ENCODE peak calls at places on chromosomes 5 and 9, in four cellular contexts. Q is tibial nerve, Z is spleen, H is heart left ventricle. B is an unnamed sample.

GRCh38 chr5:112146323-112146848 is 272.7 kb downstream of the EPB41L4A start:
- DNase-seq in Q (no peak), Z (no peak), H (peak; percentile 37), B (no peak)

GRCh38 chr5:35115920-35116319 is 68.2 kb upstream of the AGXT2 start:
- DNase-seq in Q (no peak), Z (no peak), H (no peak), B (no peak)

GRCh38 chr5:136192526-136193395 is at the start of gene SMIM32:
- DNase-seq in Q (no peak), Z (peak; percentile 74), H (no peak), B (peak; percentile 61)

GRCh38 chr5:87877495-87877894 is 391.1 kb downstream of the TMEM161B start:
- DNase-seq in Q (no peak), Z (no peak), H (no peak), B (no peak)

GRCh38 chr9:96818535-96818934 is 35.8 kb downstream of the ZNF782 start:
- DNase-seq in Q (no peak), Z (no peak), H (no peak), B (no peak)

GRCh38 chr5:158976035-158976434 is 123.7 kb downstream of the EBF1 start:
- DNase-seq in Q (no peak), Z (no peak), H (no peak), B (no peak)

GRCh38 chr9:127437497-127438264 is 13.5 kb downstream of the ZNF79 start:
- DNase-seq in Q (no peak), Z (no peak), H (no peak), B (no peak)

GRCh38 chr9:87556821-87557220 is 59.2 kb downstream of the DAPK1 start:
- DNase-seq in Q (no peak), Z (no peak), H (peak; percentile 36), B (no peak)

GRCh38 chr5:55702612-55703345 is 9.3 kb downstream of the SLC38A9 start:
- DNase-seq in Q (no peak), Z (no peak), H (no peak), B (no peak)

GRCh38 chr5:128665747-128666355 is 127.8 kb upstream of the FBN2 start:
- DNase-seq in Q (no peak), Z (no peak), H (no peak), B (no peak)

GRCh38 chr5:61965074-61965473 is 340.9 kb upstream of the KIF2A start:
- DNase-seq in Q (no peak), Z (no peak), H (no peak), B (no peak)

GRCh38 chr5:163261647-163262269 is 175.6 kb upstream of the CCNG1 start:
- DNase-seq in Q (no peak), Z (no peak), H (no peak), B (no peak)

GRCh38 chr5:54758038-54758437 is 227.4 kb downstream of the ESM1 start:
- DNase-seq in Q (no peak), Z (no peak), H (no peak), B (no peak)

GRCh38 chr9:94906713-94907112 is 180.2 kb downstream of the AOPEP start:
- DNase-seq in Q (no peak), Z (no peak), H (no peak), B (no peak)

GRCh38 chr5:27474054-27474323 is 435.6 kb upstream of the CDH9 start:
- DNase-seq in Q (no peak), Z (no peak), H (no peak), B (no peak)

GRCh38 chr9:130042406-130042930 is 521 bp downstream of the FNBP1 start:
- DNase-seq in Q (no peak), Z (peak; percentile 92), H (peak; percentile 43), B (no peak)

GRCh38 chr5:89384391-89384790 is 501.4 kb upstream of the MEF2C start:
- DNase-seq in Q (no peak), Z (no peak), H (no peak), B (no peak)

GRCh38 chr9:136488247-136489214 is 5.7 kb upstream of the SEC16A start:
- DNase-seq in Q (no peak), Z (peak; percentile 94), H (peak; percentile 73), B (peak; percentile 92)

GRCh38 chr9:110555971-110556370 is 23.6 kb downstream of the SVEP1 start:
- DNase-seq in Q (peak; percentile 45), Z (no peak), H (peak; percentile 32), B (no peak)

GRCh38 chr9:133935328-133936040 is 56.6 kb downstream of the VAV2 start:
- DNase-seq in Q (peak; percentile 66), Z (no peak), H (peak; percentile 75), B (no peak)

GRCh38 chr5:33772276-33772990 is 119.4 kb downstream of the ADAMTS12 start:
- DNase-seq in Q (no peak), Z (no peak), H (no peak), B (no peak)

GRCh38 chr5:103667068-103667467 is 104.5 kb upstream of the NUDT12 start:
- DNase-seq in Q (no peak), Z (no peak), H (no peak), B (no peak)

GRCh38 chr5:170656346-170656745 is 127.2 kb upstream of the GABRP start:
- DNase-seq in Q (no peak), Z (no peak), H (no peak), B (no peak)

GRCh38 chr5:146399446-146399845 is 47.7 kb upstream of the TCERG1 start:
- DNase-seq in Q (no peak), Z (no peak), H (no peak), B (no peak)

GRCh38 chr5:137791387-137791786 is 37.2 kb upstream of the HNRNPA0 start:
- DNase-seq in Q (no peak), Z (no peak), H (no peak), B (no peak)

GRCh38 chr5:143506881-143507552 is 103.5 kb upstream of the NR3C1 start:
- DNase-seq in Q (no peak), Z (no peak), H (no peak), B (no peak)

GRCh38 chr9:138052322-138052615 is 174.7 kb downstream of the CACNA1B start:
- DNase-seq in Q (no peak), Z (peak; percentile 50), H (no peak), B (peak; percentile 3)

GRCh38 chr5:65126192-65126591 is 355.5 kb downstream of the ADAMTS6 start:
- DNase-seq in Q (no peak), Z (no peak), H (no peak), B (no peak)
- H3K27ac ChIP-seq in Q (no peak overlapping the region), Z (no peak overlapping the region), H (no peak overlapping the region), B (no peak overlapping the region)

DNA sequence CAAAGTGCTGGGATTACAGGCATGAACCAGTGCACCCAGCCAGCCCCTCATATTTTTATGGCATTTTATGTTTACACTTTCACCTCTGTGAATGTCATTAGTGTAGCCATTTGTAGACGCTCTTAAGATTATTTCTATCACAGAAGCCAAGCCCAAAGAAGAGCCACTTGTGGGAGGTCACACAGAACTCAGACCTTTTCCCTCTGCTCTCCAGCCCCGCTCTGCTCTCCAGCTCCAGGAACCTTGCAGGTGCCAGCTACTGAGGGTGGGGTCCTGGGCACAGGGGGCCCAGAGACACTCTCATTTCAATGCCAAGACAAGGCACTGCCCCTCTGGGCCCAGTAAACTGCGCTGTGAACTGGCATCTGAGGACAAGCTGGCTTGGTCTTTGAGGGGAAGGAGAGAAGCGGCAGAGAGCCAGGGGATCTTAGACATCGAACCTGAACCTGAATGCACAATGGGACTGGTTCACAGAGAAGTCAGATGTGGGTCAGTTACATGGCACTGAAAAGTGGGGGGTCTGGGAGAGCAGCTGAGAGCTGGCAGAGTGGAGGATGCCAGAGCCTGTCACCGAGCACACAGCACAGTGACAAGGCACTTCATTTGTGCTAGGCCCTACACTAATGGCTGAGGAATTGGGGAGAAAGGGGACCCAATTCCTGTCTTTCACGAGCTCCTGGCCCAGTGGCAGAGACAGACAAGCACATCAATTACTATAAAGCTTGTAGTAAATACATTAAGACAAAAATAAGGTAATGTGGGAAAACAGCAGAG is 16.7 kb downstream of the ANXA6 start:
- DNase-seq in Q (no peak), Z (no peak), H (no peak), B (no peak)
- H3K4me3 ChIP-seq in Q (no peak overlapping the region), Z (peak overlapping the region; percentile 57), H (no peak overlapping the region), B (no peak overlapping the region)

GRCh38 chr5:126448720-126449119 is 25.5 kb downstream of the GRAMD2B start:
- DNase-seq in Q (no peak), Z (no peak), H (no peak), B (no peak)

GRCh38 chr5:126450895-126451294 is 27.7 kb downstream of the GRAMD2B start:
- DNase-seq in Q (no peak), Z (peak; percentile 74), H (no peak), B (no peak)

GRCh38 chr5:126449751-126450271 is 26.6 kb downstream of the GRAMD2B start:
- DNase-seq in Q (no peak), Z (no peak), H (no peak), B (peak; percentile 76)

GRCh38 chr5:126452477-126452876 is 29.3 kb downstream of the GRAMD2B start:
- DNase-seq in Q (no peak), Z (no peak), H (no peak), B (no peak)

DNA sequence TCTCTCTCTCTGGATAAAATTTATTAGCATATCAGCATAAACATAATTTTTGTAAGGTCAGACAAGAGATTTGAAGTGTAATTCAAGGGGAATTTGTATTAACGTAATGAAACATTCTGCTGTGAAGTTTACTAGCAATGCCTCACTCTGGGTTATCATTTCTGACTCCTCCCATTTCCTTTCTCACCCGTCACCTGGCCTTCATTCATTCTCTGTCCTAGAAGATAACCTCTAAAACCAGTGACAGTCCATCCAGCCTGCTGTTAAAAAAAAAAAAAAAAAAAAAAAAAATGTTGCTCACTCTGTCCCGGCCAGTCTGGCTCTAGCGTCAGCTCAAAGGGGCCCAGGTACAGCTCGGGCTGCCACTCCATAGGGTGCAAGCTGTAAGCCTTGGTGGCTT is 27.2 kb downstream of the GRAMD2B start:
- DNase-seq in Q (no peak), Z (no peak), H (no peak), B (no peak)
- H3K27ac ChIP-seq in Q (peak overlapping the region; percentile 77), Z (peak overlapping the region; percentile 55), H (no peak overlapping the region), B (peak overlapping the region; percentile 63)

DNA sequence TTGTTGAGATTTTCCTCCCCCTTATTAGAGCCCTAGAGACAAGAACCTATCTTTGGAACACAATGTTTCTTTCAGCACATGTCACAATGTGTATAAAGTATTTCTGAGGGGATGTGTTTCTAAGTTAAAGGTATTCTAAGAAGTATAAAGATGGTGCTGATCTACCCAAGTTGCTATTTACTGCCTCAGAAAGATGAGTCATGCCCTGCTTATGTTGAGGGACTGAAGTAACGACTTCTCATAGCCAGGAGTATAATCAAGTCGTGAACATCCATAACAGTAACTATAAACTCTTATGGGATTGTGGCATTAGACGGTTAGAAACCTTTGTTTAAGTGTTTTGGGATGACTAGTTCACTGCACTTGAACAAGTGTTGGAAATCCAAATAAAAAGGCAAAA is 12.0 kb upstream of the TMEM252 start:
- DNase-seq in Q (no peak), Z (no peak), H (no peak), B (no peak)
- H3K4me3 ChIP-seq in Q (no peak overlapping the region), Z (no peak overlapping the region), H (no peak overlapping the region), B (no peak overlapping the region)

GRCh38 chr5:177462021-177462670 is 11.3 kb downstream of the DBN1 start:
- DNase-seq in Q (no peak), Z (peak; percentile 84), H (peak; percentile 73), B (no peak)
- H3K27ac ChIP-seq in Q (peak overlapping the region; percentile 18), Z (peak overlapping the region; percentile 64), H (peak overlapping the region; percentile 43), B (no peak overlapping the region)